ENCODE peak calls at places on chromosomes 16 and 17, in seven cellular contexts. M, Q, S, W, R, G and X are unnamed samples.

GRCh38 chr17:74567397-74567796 is at the start of gene CD300H:
- DNase-seq in M (no peak), Q (no peak), S (no peak), W (no peak), R (no peak), G (no peak), X (peak)

GRCh38 chr16:79947771-79948170 is 347.2 kb upstream of the MAF start:
- DNase-seq in M (no peak), Q (no peak), S (no peak), W (no peak), R (no peak), G (no peak), X (no peak)

GRCh38 chr17:1724869-1725641 is 551 bp downstream of the WDR81 start:
- DNase-seq in M (peak), Q (no peak), S (no peak), W (peak), R (no peak), G (no peak), X (no peak)

GRCh38 chr16:54962045-54962444 is 31.4 kb downstream of the IRX5 start:
- DNase-seq in M (no peak), Q (no peak), S (no peak), W (no peak), R (no peak), G (no peak), X (no peak)

GRCh38 chr16:67449739-67450138 is 18.8 kb downstream of the HSD11B2 start:
- DNase-seq in M (no peak), Q (no peak), S (no peak), W (no peak), R (no peak), G (no peak), X (no peak)

GRCh38 chr17:80938556-80938955 is 53.1 kb upstream of the CHMP6 start:
- DNase-seq in M (no peak), Q (no peak), S (no peak), W (no peak), R (no peak), G (no peak), X (no peak)

GRCh38 chr17:44367219-44367618 is 3.6 kb upstream of the FAM171A2 start:
- DNase-seq in M (no peak), Q (no peak), S (no peak), W (no peak), R (no peak), G (no peak), X (no peak)

GRCh38 chr16:73171380-73171779 is 123.5 kb upstream of the ZFHX3 start:
- DNase-seq in M (peak), Q (no peak), S (no peak), W (no peak), R (no peak), G (no peak), X (no peak)

GRCh38 chr16:88691924-88692560 is 5.7 kb upstream of the SNAI3 start:
- DNase-seq in M (no peak), Q (no peak), S (no peak), W (no peak), R (no peak), G (no peak), X (no peak)

GRCh38 chr17:32569171-32570080 is 82.6 kb downstream of the CDK5R1 start:
- DNase-seq in M (peak), Q (no peak), S (no peak), W (no peak), R (no peak), G (peak), X (peak)

GRCh38 chr17:37752482-37752881 is 7.6 kb upstream of the HNF1B start:
- DNase-seq in M (peak), Q (peak), S (peak), W (no peak), R (no peak), G (no peak), X (no peak)

GRCh38 chr17:44137891-44138709 is 3.6 kb upstream of the HROB start:
- DNase-seq in M (peak), Q (peak), S (peak), W (peak), R (peak), G (no peak), X (peak)

GRCh38 chr16:50709061-50709695 is 15.8 kb downstream of the NOD2 start:
- DNase-seq in M (no peak), Q (no peak), S (no peak), W (no peak), R (no peak), G (peak), X (no peak)

GRCh38 chr16:17302620-17303019 is 168.1 kb downstream of the XYLT1 start:
- DNase-seq in M (no peak), Q (no peak), S (no peak), W (no peak), R (no peak), G (no peak), X (no peak)

GRCh38 chr16:67277999-67278772 is 1.1 kb upstream of the PLEKHG4 start:
- DNase-seq in M (peak), Q (peak), S (peak), W (no peak), R (no peak), G (no peak), X (peak)

GRCh38 chr17:38361700-38362465 is 10.2 kb downstream of the SOCS7 start:
- DNase-seq in M (peak), Q (no peak), S (no peak), W (no peak), R (no peak), G (no peak), X (no peak)

GRCh38 chr17:74123866-74124265 is 79.6 kb upstream of the RPL38 start:
- DNase-seq in M (no peak), Q (no peak), S (no peak), W (no peak), R (no peak), G (no peak), X (no peak)

GRCh38 chr17:37187262-37187661 is 188.5 kb upstream of the C17orf78 start:
- DNase-seq in M (no peak), Q (peak), S (no peak), W (no peak), R (no peak), G (no peak), X (peak)

GRCh38 chr17:3048727-3049471 is 14.5 kb downstream of the OR1D5 start:
- DNase-seq in M (peak), Q (peak), S (peak), W (peak), R (peak), G (peak), X (peak)

GRCh38 chr17:67602439-67602838 is 115.3 kb upstream of the NOL11 start:
- DNase-seq in M (no peak), Q (no peak), S (no peak), W (no peak), R (no peak), G (no peak), X (no peak)

GRCh38 chr16:82987767-82988166 is 361.0 kb downstream of the CDH13 start:
- DNase-seq in M (no peak), Q (peak), S (no peak), W (no peak), R (no peak), G (no peak), X (peak)

GRCh38 chr17:57295526-57296023 is 39.3 kb downstream of the MSI2 start:
- DNase-seq in M (no peak), Q (peak), S (no peak), W (no peak), R (no peak), G (no peak), X (no peak)

GRCh38 chr17:80652751-80653330 is 108.2 kb downstream of the RPTOR start:
- DNase-seq in M (no peak), Q (peak), S (no peak), W (no peak), R (no peak), G (no peak), X (no peak)

GRCh38 chr16:86846136-86846535 is 267.8 kb downstream of the FOXL1 start:
- DNase-seq in M (no peak), Q (peak), S (no peak), W (no peak), R (no peak), G (no peak), X (no peak)

GRCh38 chr17:37220609-37220953 is 155.2 kb upstream of the C17orf78 start:
- DNase-seq in M (no peak), Q (peak), S (no peak), W (no peak), R (no peak), G (peak), X (peak)

GRCh38 chr16:69818811-69819587 is 56.9 kb downstream of the WWP2 start:
- DNase-seq in M (no peak), Q (no peak), S (no peak), W (no peak), R (no peak), G (no peak), X (no peak)

GRCh38 chr17:61568219-61569072 is 22.6 kb downstream of the NACA2 start:
- DNase-seq in M (peak), Q (no peak), S (peak), W (no peak), R (no peak), G (no peak), X (no peak)

GRCh38 chr17:49157784-49158183 is 25.2 kb downstream of the B4GALNT2 start:
- DNase-seq in M (peak), Q (peak), S (peak), W (no peak), R (no peak), G (no peak), X (peak)

GRCh38 chr16:14669776-14670175 is 24.3 kb downstream of the PLA2G10 start:
- DNase-seq in M (peak), Q (no peak), S (no peak), W (no peak), R (no peak), G (no peak), X (no peak)
- TF ChIP-seq CTCF in M (no peak), Q (no peak), S (no peak), W (no peak), R (no peak), G (no peak), X (no peak)

GRCh38 chr16:61014869-61015268 is 1021.4 kb downstream of the CDH8 start:
- DNase-seq in M (no peak), Q (no peak), S (no peak), W (no peak), R (no peak), G (no peak), X (no peak)
- TF ChIP-seq CTCF in M (no peak), Q (no peak), S (no peak), W (no peak), R (no peak), G (no peak), X (no peak)

GRCh38 chr17:76585649-76586593 is at the start of gene ST6GALNAC2:
- DNase-seq in M (peak), Q (no peak), S (peak), W (peak), R (peak), G (peak), X (peak)
- TF ChIP-seq CTCF in M (peak), Q (peak), S (peak), W (peak), R (no peak), G (peak), X (peak)

GRCh38 chr16:20349615-20350014 is 2.9 kb downstream of the UMOD start:
- DNase-seq in M (no peak), Q (no peak), S (no peak), W (no peak), R (no peak), G (no peak), X (no peak)
- TF ChIP-seq CTCF in M (no peak), Q (no peak), S (no peak), W (peak), R (no peak), G (no peak), X (no peak)

GRCh38 chr17:63250830-63251229 is 195.3 kb downstream of the CYB561 start:
- DNase-seq in M (no peak), Q (no peak), S (no peak), W (no peak), R (no peak), G (no peak), X (peak)
- TF ChIP-seq CTCF in M (no peak), Q (no peak), S (no peak), W (no peak), R (no peak), G (no peak), X (no peak)

GRCh38 chr17:9890124-9890523 is 14.9 kb downstream of the RCVRN start:
- DNase-seq in M (peak), Q (no peak), S (peak), W (peak), R (no peak), G (peak), X (peak)
- TF ChIP-seq CTCF in M (peak), Q (peak), S (peak), W (peak), R (peak), G (peak), X (no peak)

GRCh38 chr17:47281246-47281645 is 27.6 kb downstream of the ITGB3 start:
- DNase-seq in M (no peak), Q (no peak), S (no peak), W (no peak), R (no peak), G (no peak), X (no peak)

GRCh38 chr17:47280072-47280811 is 26.6 kb downstream of the ITGB3 start:
- DNase-seq in M (no peak), Q (peak), S (no peak), W (no peak), R (no peak), G (no peak), X (peak)

GRCh38 chr17:47278561-47278960 is 24.9 kb downstream of the ITGB3 start:
- DNase-seq in M (no peak), Q (no peak), S (no peak), W (no peak), R (no peak), G (no peak), X (no peak)

GRCh38 chr17:47277921-47278320 is 24.3 kb downstream of the ITGB3 start:
- DNase-seq in M (no peak), Q (peak), S (no peak), W (no peak), R (no peak), G (no peak), X (no peak)

GRCh38 chr17:47279062-47279801 is 25.6 kb downstream of the ITGB3 start:
- DNase-seq in M (peak), Q (peak), S (no peak), W (no peak), R (no peak), G (peak), X (peak)
- TF ChIP-seq CTCF in M (no peak), Q (peak), S (no peak), W (no peak), R (no peak), G (no peak), X (peak)